ENCODE peak calls at places on chromosomes 6 and 20, in five cellular contexts. Q is breast epithelium, T is astrocyte of the spinal cord, E is MM.1S, S is fibroblast of mammary gland. R is an unnamed sample.

GRCh38 chr20:10508060-10508459 is 73.0 kb downstream of the SLX4IP start:
- DNase-seq in E (no peak), Q (no peak), T (no peak), S (peak; percentile 67), R (no peak)

GRCh38 chr6:158321960-158322359 is 9.7 kb downstream of the TULP4 start:
- DNase-seq in T (peak; percentile 84), S (peak; percentile 74), E (no peak), Q (no peak), R (no peak)

GRCh38 chr6:70575899-70576298 is 9.2 kb downstream of the SDHAF4 start:
- DNase-seq in T (no peak), E (no peak), Q (no peak), S (no peak), R (no peak)

GRCh38 chr20:32966881-32967781 is 37.1 kb downstream of the SUN5 start:
- DNase-seq in T (no peak), S (no peak), E (no peak), Q (peak; percentile 14), R (no peak)

GRCh38 chr6:157830354-157831017 is 7.4 kb downstream of the SNX9 start:
- DNase-seq in Q (no peak), T (peak; percentile 41), E (no peak), S (no peak), R (no peak)

GRCh38 chr6:137490506-137490905 is 3.7 kb downstream of the OLIG3 start:
- DNase-seq in S (no peak), T (no peak), Q (no peak), E (no peak), R (no peak)

GRCh38 chr6:41719796-41720620 is 15.4 kb downstream of the TFEB start:
- DNase-seq in S (no peak), T (no peak), E (no peak), Q (no peak), R (no peak)

GRCh38 chr6:85764844-85765243 is 122.2 kb upstream of the SYNCRIP start:
- DNase-seq in S (peak; percentile 3), T (no peak), E (no peak), Q (no peak), R (no peak)

GRCh38 chr6:154165488-154165887 is 126.4 kb downstream of the OPRM1 start:
- DNase-seq in Q (no peak), T (no peak), S (no peak), E (no peak), R (no peak)

GRCh38 chr6:158053377-158054313 is 72.0 kb downstream of the SYNJ2 start:
- DNase-seq in E (no peak), Q (no peak), T (no peak), S (no peak), R (no peak)

GRCh38 chr20:20399705-20400104 is 31.8 kb downstream of the INSM1 start:
- DNase-seq in S (no peak), T (no peak), Q (no peak), E (no peak), R (no peak)

GRCh38 chr6:75747985-75748742 is 875 bp upstream of the MYO6 start:
- DNase-seq in T (no peak), E (no peak), Q (no peak), S (no peak), R (no peak)

GRCh38 chr6:88376759-88377387 is 210.7 kb upstream of the CNR1 start:
- DNase-seq in T (peak; percentile 97), E (no peak), Q (no peak), S (peak; percentile 94), R (no peak)

GRCh38 chr6:30719791-30720737 is at the start of gene TUBB:
- DNase-seq in E (peak; percentile 98), S (peak; percentile 97), T (peak; percentile 99), Q (peak; percentile 97), R (peak; percentile 92)

GRCh38 chr6:30714263-30714662 is 2.8 kb downstream of the MDC1 start:
- DNase-seq in Q (no peak), E (no peak), T (no peak), S (no peak), R (no peak)

GRCh38 chr6:30719356-30719755 is 796 bp upstream of the TUBB start:
- DNase-seq in S (no peak), E (no peak), Q (no peak), T (no peak), R (no peak)

GRCh38 chr6:30716879-30717128 is 277 bp downstream of the MDC1 start:
- DNase-seq in T (no peak), Q (no peak), S (no peak), E (no peak), R (no peak)

GRCh38 chr6:30717129-30717844 is at the start of gene MDC1:
- DNase-seq in E (peak; percentile 99), T (peak; percentile 100), S (peak; percentile 100), Q (peak; percentile 100), R (peak; percentile 97)
- TF ChIP-seq CTCF in E (peak; percentile 13), T (peak; percentile 29), S (peak; percentile 11), Q (peak; percentile 36), R (no peak)

GRCh38 chr20:49786671-49787370 is 25.8 kb upstream of the SLC9A8 start:
- DNase-seq in E (peak; percentile 45), Q (no peak), T (peak; percentile 18), S (no peak), R (no peak)
- TF ChIP-seq CTCF in E (peak; percentile 35), Q (no peak), T (peak; percentile 53), S (peak; percentile 38), R (no peak)

DNA sequence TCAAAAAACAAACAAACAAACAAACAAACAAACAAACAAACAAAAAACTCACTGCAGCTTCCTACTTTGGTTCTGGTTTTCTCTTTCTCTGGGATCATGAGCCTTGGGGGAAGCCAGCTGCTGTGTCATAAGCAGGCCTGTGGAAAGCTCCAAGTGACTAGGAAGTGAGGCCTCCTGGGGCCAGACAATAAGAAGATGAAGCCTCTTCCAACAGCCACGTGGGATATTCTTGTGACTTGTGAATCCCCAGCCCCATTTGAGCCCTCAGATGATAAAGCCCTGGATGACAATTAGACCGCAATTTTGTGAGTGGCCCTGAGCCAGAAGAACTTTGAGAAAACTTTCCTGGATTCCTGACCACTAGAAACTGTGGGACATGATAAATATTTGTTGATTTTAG is 11.4 kb downstream of the HLA-A start:
- DNase-seq in Q (no peak), E (no peak), S (no peak), T (no peak), R (no peak)
- TF ChIP-seq CTCF in Q (no peak), E (no peak), S (no peak), T (no peak), R (no peak)

DNA sequence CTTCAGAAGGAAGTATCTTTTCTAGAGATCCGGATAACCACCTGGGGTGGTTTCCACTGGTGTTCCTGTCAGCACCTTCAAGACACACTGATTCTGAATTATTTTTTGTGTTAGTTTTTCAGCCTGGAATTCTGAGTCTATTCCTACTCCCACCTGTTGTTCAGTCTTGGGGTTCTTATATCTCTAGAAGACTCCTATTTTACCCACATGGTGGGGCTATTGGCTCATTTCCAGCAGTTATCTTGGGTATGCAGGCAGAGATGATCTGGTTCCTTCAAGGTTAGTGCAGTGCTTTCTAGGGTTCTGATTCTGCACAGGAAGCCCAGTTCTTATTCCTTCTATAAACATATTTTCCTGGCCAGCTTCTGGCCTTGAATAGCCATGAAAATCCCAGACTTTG is 175.6 kb upstream of the PDE7B start:
- DNase-seq in E (peak; percentile 52), Q (no peak), T (peak; percentile 53), S (peak; percentile 48), R (no peak)
- TF ChIP-seq CTCF in E (peak; percentile 57), Q (no peak), T (no peak), S (no peak), R (peak; percentile 58)